ENCODE peak calls at places on chromosomes 7 and 10, in nine cellular contexts. L, X, W, M, A, E, T, P and F are unnamed samples.

GRCh38 chr7:32266932-32267475 is 196.8 kb upstream of the PDE1C start:
- DNase-seq in L (no peak), X (no peak), W (no peak), M (no peak), A (peak; percentile 60), E (no peak), T (no peak), P (no peak), F (no peak)

GRCh38 chr10:86264481-86265231 is 101.9 kb downstream of the GRID1 start:
- DNase-seq in L (no peak), X (no peak), W (no peak), M (no peak), A (no peak), E (no peak), T (no peak), P (peak; percentile 37), F (no peak)

GRCh38 chr7:36372156-36372555 is 17.5 kb upstream of the ANLN start:
- DNase-seq in L (no peak), X (peak; percentile 73), W (no peak), M (no peak), A (no peak), E (no peak), T (no peak), P (no peak), F (no peak)

GRCh38 chr10:24858244-24858907 is 94.0 kb downstream of the PRTFDC1 start:
- DNase-seq in L (no peak), X (peak; percentile 73), W (peak; percentile 36), M (no peak), A (no peak), E (peak; percentile 55), T (no peak), P (no peak), F (peak; percentile 65)

GRCh38 chr7:39453743-39454355 is 112.4 kb upstream of the YAE1 start:
- DNase-seq in L (peak; percentile 62), X (no peak), W (peak; percentile 58), M (peak; percentile 48), A (peak; percentile 79), E (peak; percentile 30), T (peak; percentile 76), P (peak; percentile 76), F (peak; percentile 81)

GRCh38 chr10:6044651-6045599 is 17.2 kb downstream of the IL2RA start:
- DNase-seq in L (no peak), X (no peak), W (no peak), M (no peak), A (no peak), E (no peak), T (peak; percentile 72), P (peak; percentile 43), F (no peak)

GRCh38 chr7:134792968-134793367 is 13.5 kb downstream of the CALD1 start:
- DNase-seq in L (peak; percentile 13), X (no peak), W (peak; percentile 81), M (no peak), A (no peak), E (peak; percentile 74), T (peak; percentile 37), P (no peak), F (no peak)

GRCh38 chr10:32981760-32982159 is 23.7 kb upstream of the ITGB1 start:
- DNase-seq in L (peak; percentile 77), X (peak; percentile 84), W (peak; percentile 73), M (no peak), A (no peak), E (peak; percentile 58), T (no peak), P (peak; percentile 68), F (peak; percentile 49)

GRCh38 chr10:14397069-14397468 is 66.3 kb upstream of the FRMD4A start:
- DNase-seq in L (no peak), X (peak; percentile 73), W (peak; percentile 90), M (no peak), A (no peak), E (peak; percentile 98), T (no peak), P (no peak), F (peak; percentile 96)

GRCh38 chr7:116330961-116331360 is 120.6 kb downstream of the TES start:
- DNase-seq in L (no peak), X (no peak), W (peak; percentile 37), M (no peak), A (no peak), E (peak; percentile 85), T (no peak), P (no peak), F (peak; percentile 54)

GRCh38 chr7:69624842-69625637 is 26.8 kb downstream of the AUTS2 start:
- DNase-seq in L (no peak), X (no peak), W (no peak), M (no peak), A (no peak), E (no peak), T (no peak), P (no peak), F (no peak)

GRCh38 chr7:29975564-29975963 is 14.0 kb downstream of the SCRN1 start:
- DNase-seq in L (no peak), X (no peak), W (no peak), M (no peak), A (no peak), E (no peak), T (no peak), P (no peak), F (no peak)

GRCh38 chr10:17783751-17784150 is 25.4 kb upstream of the MRC1 start:
- DNase-seq in L (no peak), X (no peak), W (no peak), M (no peak), A (no peak), E (no peak), T (no peak), P (no peak), F (no peak)

GRCh38 chr7:137967143-137968018 is 34.5 kb downstream of the CREB3L2 start:
- DNase-seq in L (no peak), X (peak; percentile 48), W (peak; percentile 76), M (no peak), A (peak; percentile 13), E (peak; percentile 71), T (no peak), P (no peak), F (peak; percentile 70)

GRCh38 chr7:43906327-43907010 is at the start of gene URGCP:
- DNase-seq in L (peak; percentile 57), X (peak; percentile 56), W (peak; percentile 28), M (no peak), A (peak; percentile 79), E (peak; percentile 15), T (peak; percentile 57), P (peak; percentile 66), F (peak; percentile 75)

GRCh38 chr10:21427804-21428481 is 97.5 kb downstream of the SKIDA1 start:
- DNase-seq in L (no peak), X (no peak), W (no peak), M (peak; percentile 23), A (no peak), E (no peak), T (peak; percentile 47), P (no peak), F (peak; percentile 28)

GRCh38 chr7:133863362-133864061 is 263.6 kb upstream of the LRGUK start:
- DNase-seq in L (no peak), X (no peak), W (no peak), M (no peak), A (no peak), E (no peak), T (no peak), P (no peak), F (no peak)

GRCh38 chr10:33334839-33335549 is 527 bp upstream of the NRP1 start:
- DNase-seq in L (peak; percentile 66), X (peak; percentile 47), W (peak; percentile 93), M (peak; percentile 24), A (peak; percentile 86), E (peak; percentile 94), T (peak; percentile 7), P (peak; percentile 72), F (peak; percentile 90)

GRCh38 chr7:85041599-85042216 is 145.1 kb downstream of the SEMA3D start:
- DNase-seq in L (peak; percentile 68), X (no peak), W (peak; percentile 70), M (peak; percentile 62), A (peak; percentile 78), E (peak; percentile 74), T (peak; percentile 71), P (peak; percentile 84), F (peak; percentile 81)
- TF ChIP-seq CTCF in L (peak; percentile 55), X (peak; percentile 86), W (peak; percentile 79), M (peak; percentile 87), A (peak; percentile 90), E (peak; percentile 63), T (peak; percentile 62), P (peak; percentile 53), F (peak; percentile 64)

GRCh38 chr7:84663224-84663623 is 468.6 kb upstream of the SEMA3A start:
- DNase-seq in L (no peak), X (no peak), W (peak; percentile 28), M (no peak), A (no peak), E (no peak), T (no peak), P (no peak), F (no peak)
- H3K4me3 ChIP-seq in L (no peak overlapping the region), X (no peak overlapping the region), W (peak overlapping the region; percentile 41), M (no peak overlapping the region), A (no peak overlapping the region), E (no peak overlapping the region), T (peak overlapping the region; percentile 13), P (no peak overlapping the region), F (no peak overlapping the region)

GRCh38 chr10:4344544-4344994 is 481.4 kb upstream of the AKR1E2 start:
- DNase-seq in L (peak; percentile 24), X (peak; percentile 97), W (peak; percentile 100), M (peak; percentile 89), A (no peak), E (peak; percentile 100), T (no peak), P (no peak), F (peak; percentile 99)
- TF ChIP-seq CTCF in L (no peak), X (no peak), W (peak; percentile 22), M (no peak), A (no peak), E (peak; percentile 23), T (no peak), P (no peak), F (peak; percentile 25)

DNA sequence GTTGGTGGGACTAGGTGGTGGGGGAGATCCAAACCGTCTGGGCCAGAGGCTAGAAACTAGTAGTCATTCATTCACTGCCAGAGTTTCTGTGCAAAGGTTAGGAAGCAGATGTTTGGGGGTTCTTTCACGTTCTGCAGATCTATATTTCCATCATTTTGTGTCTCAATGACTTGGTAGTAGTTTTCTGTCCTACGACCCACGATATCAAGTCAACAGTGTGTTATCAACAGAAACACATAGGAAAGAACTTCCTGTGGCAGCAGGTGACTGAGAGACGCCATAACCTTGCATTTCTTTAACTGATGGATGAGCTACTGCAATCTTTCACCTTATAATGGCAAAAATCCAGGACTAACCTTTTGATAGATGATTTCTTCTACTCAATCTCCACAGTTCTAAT is 1.8 kb downstream of the CEP55 start:
- DNase-seq in L (no peak), X (no peak), W (no peak), M (no peak), A (no peak), E (no peak), T (peak; percentile 41), P (no peak), F (no peak)
- H3K4me3 ChIP-seq in L (no peak overlapping the region), X (no peak overlapping the region), W (peak overlapping the region; percentile 3), M (no peak overlapping the region), A (peak overlapping the region; percentile 76), E (no peak overlapping the region), T (peak overlapping the region; percentile 76), P (no peak overlapping the region), F (no peak overlapping the region)